ENCODE peak calls at places on chromosomes 1 and 21, in six cellular contexts. One of them, this sample, is unnamed.

GRCh38 chr1:201215531-201216357 is 25.1 kb downstream of the IGFN1 start:
- DNase-seq in psoas muscle: no peak
- DNase-seq in body of pancreas: no peak
- DNase-seq in left ventricle myocardium inferior: no peak
- DNase-seq in heart left ventricle: no peak
- DNase-seq in PC-3: no peak
- DNase-seq in this sample: peak; percentile 66

GRCh38 chr21:28283652-28284490 is 708.8 kb downstream of the LTN1 start:
- DNase-seq in psoas muscle: no peak
- DNase-seq in PC-3: peak; percentile 34
- DNase-seq in heart left ventricle: no peak
- DNase-seq in left ventricle myocardium inferior: no peak
- DNase-seq in body of pancreas: no peak
- DNase-seq in this sample: no peak

GRCh38 chr1:151213560-151213959 is 15.2 kb downstream of the PIP5K1A start:
- DNase-seq in body of pancreas: no peak
- DNase-seq in heart left ventricle: no peak
- DNase-seq in PC-3: no peak
- DNase-seq in psoas muscle: no peak
- DNase-seq in left ventricle myocardium inferior: no peak
- DNase-seq in this sample: no peak

GRCh38 chr1:33966346-33967141 is 102.7 kb downstream of the HMGB4 start:
- DNase-seq in heart left ventricle: no peak
- DNase-seq in PC-3: no peak
- DNase-seq in psoas muscle: peak; percentile 20
- DNase-seq in body of pancreas: peak; percentile 27
- DNase-seq in left ventricle myocardium inferior: no peak
- DNase-seq in this sample: no peak

GRCh38 chr1:175633801-175634200 is 109.6 kb downstream of the TNR start:
- DNase-seq in heart left ventricle: no peak
- DNase-seq in left ventricle myocardium inferior: no peak
- DNase-seq in body of pancreas: no peak
- DNase-seq in psoas muscle: no peak
- DNase-seq in PC-3: no peak
- DNase-seq in this sample: no peak

GRCh38 chr1:162921311-162921710 is 60.3 kb upstream of the CCDC190 start:
- DNase-seq in body of pancreas: no peak
- DNase-seq in psoas muscle: no peak
- DNase-seq in heart left ventricle: no peak
- DNase-seq in PC-3: no peak
- DNase-seq in left ventricle myocardium inferior: no peak
- DNase-seq in this sample: no peak

GRCh38 chr1:38213720-38214367 is 167.3 kb upstream of the POU3F1 start:
- DNase-seq in PC-3: no peak
- DNase-seq in left ventricle myocardium inferior: no peak
- DNase-seq in psoas muscle: no peak
- DNase-seq in heart left ventricle: no peak
- DNase-seq in body of pancreas: no peak
- DNase-seq in this sample: no peak

GRCh38 chr21:45834821-45835293 is 146.7 kb upstream of the COL6A1 start:
- DNase-seq in left ventricle myocardium inferior: no peak
- DNase-seq in heart left ventricle: no peak
- DNase-seq in PC-3: no peak
- DNase-seq in psoas muscle: no peak
- DNase-seq in body of pancreas: no peak
- DNase-seq in this sample: no peak

GRCh38 chr1:171999756-172000155 is 158.5 kb downstream of the DNM3 start:
- DNase-seq in heart left ventricle: no peak
- DNase-seq in PC-3: no peak
- DNase-seq in body of pancreas: no peak
- DNase-seq in left ventricle myocardium inferior: no peak
- DNase-seq in psoas muscle: no peak
- DNase-seq in this sample: no peak

GRCh38 chr1:45221716-45222115 is 15.3 kb upstream of the ZSWIM5 start:
- DNase-seq in heart left ventricle: no peak
- DNase-seq in PC-3: peak; percentile 57
- DNase-seq in body of pancreas: no peak
- DNase-seq in left ventricle myocardium inferior: no peak
- DNase-seq in psoas muscle: no peak
- DNase-seq in this sample: no peak

GRCh38 chr1:230868736-230869385 is 540 bp upstream of the C1orf198 start:
- DNase-seq in heart left ventricle: peak; percentile 74
- DNase-seq in PC-3: peak; percentile 65
- DNase-seq in body of pancreas: peak; percentile 79
- DNase-seq in left ventricle myocardium inferior: peak; percentile 57
- DNase-seq in psoas muscle: peak; percentile 64
- DNase-seq in this sample: peak; percentile 84

GRCh38 chr1:216461466-216461865 is 38.2 kb upstream of the USH2A start:
- DNase-seq in left ventricle myocardium inferior: no peak
- DNase-seq in PC-3: no peak
- DNase-seq in heart left ventricle: no peak
- DNase-seq in psoas muscle: no peak
- DNase-seq in body of pancreas: no peak
- DNase-seq in this sample: no peak

GRCh38 chr1:1157426-1157913 is 16.2 kb upstream of the TTLL10 start:
- DNase-seq in left ventricle myocardium inferior: peak; percentile 90
- DNase-seq in psoas muscle: peak; percentile 83
- DNase-seq in heart left ventricle: peak; percentile 94
- DNase-seq in body of pancreas: peak; percentile 87
- DNase-seq in PC-3: peak; percentile 92
- DNase-seq in this sample: peak; percentile 87

GRCh38 chr1:228405979-228406265 is 713 bp downstream of the TRIM11 start:
- DNase-seq in PC-3: no peak
- DNase-seq in left ventricle myocardium inferior: no peak
- DNase-seq in heart left ventricle: no peak
- DNase-seq in body of pancreas: no peak
- DNase-seq in psoas muscle: no peak
- DNase-seq in this sample: no peak

GRCh38 chr1:117821782-117822447 is 107.5 kb downstream of the GDAP2 start:
- DNase-seq in body of pancreas: peak; percentile 51
- DNase-seq in PC-3: peak; percentile 97
- DNase-seq in psoas muscle: no peak
- DNase-seq in heart left ventricle: peak; percentile 52
- DNase-seq in left ventricle myocardium inferior: no peak
- DNase-seq in this sample: no peak

GRCh38 chr1:226635456-226635941 is 86.9 kb downstream of the STUM start:
- DNase-seq in PC-3: peak; percentile 96
- DNase-seq in heart left ventricle: no peak
- DNase-seq in left ventricle myocardium inferior: no peak
- DNase-seq in psoas muscle: no peak
- DNase-seq in body of pancreas: no peak
- DNase-seq in this sample: peak; percentile 17

GRCh38 chr1:12144236-12144635 is 22.6 kb upstream of the TNFRSF1B start:
- DNase-seq in body of pancreas: no peak
- DNase-seq in PC-3: no peak
- DNase-seq in heart left ventricle: no peak
- DNase-seq in psoas muscle: no peak
- DNase-seq in left ventricle myocardium inferior: no peak
- DNase-seq in this sample: no peak

GRCh38 chr21:36408568-36408967 is 23.4 kb downstream of the CHAF1B start:
- DNase-seq in heart left ventricle: no peak
- DNase-seq in PC-3: no peak
- DNase-seq in body of pancreas: no peak
- DNase-seq in left ventricle myocardium inferior: no peak
- DNase-seq in psoas muscle: no peak
- DNase-seq in this sample: no peak

GRCh38 chr1:5501206-5501980 is 490.8 kb downstream of the NPHP4 start:
- DNase-seq in heart left ventricle: no peak
- DNase-seq in psoas muscle: no peak
- DNase-seq in PC-3: no peak
- DNase-seq in left ventricle myocardium inferior: no peak
- DNase-seq in body of pancreas: no peak
- DNase-seq in this sample: no peak

GRCh38 chr1:17485280-17485679 is 45.8 kb upstream of the RCC2 start:
- DNase-seq in PC-3: peak; percentile 50
- DNase-seq in psoas muscle: no peak
- DNase-seq in left ventricle myocardium inferior: no peak
- DNase-seq in body of pancreas: no peak
- DNase-seq in heart left ventricle: no peak
- DNase-seq in this sample: no peak

GRCh38 chr1:183106746-183107145 is 79.3 kb upstream of the LAMC2 start:
- DNase-seq in heart left ventricle: no peak
- DNase-seq in psoas muscle: no peak
- DNase-seq in left ventricle myocardium inferior: no peak
- DNase-seq in body of pancreas: no peak
- DNase-seq in PC-3: no peak
- DNase-seq in this sample: no peak

GRCh38 chr1:8142955-8143629 is 117.0 kb upstream of the ERRFI1 start:
- DNase-seq in body of pancreas: no peak
- DNase-seq in psoas muscle: no peak
- DNase-seq in PC-3: no peak
- DNase-seq in left ventricle myocardium inferior: no peak
- DNase-seq in heart left ventricle: no peak
- DNase-seq in this sample: no peak

GRCh38 chr1:231844986-231845502 is 218.5 kb downstream of the DISC1 start:
- DNase-seq in PC-3: peak; percentile 80
- DNase-seq in body of pancreas: no peak
- DNase-seq in psoas muscle: no peak
- DNase-seq in left ventricle myocardium inferior: no peak
- DNase-seq in heart left ventricle: no peak
- DNase-seq in this sample: no peak

GRCh38 chr21:44443291-44443890 is 11.9 kb upstream of the LRRC3 start:
- DNase-seq in PC-3: no peak
- DNase-seq in left ventricle myocardium inferior: peak; percentile 4
- DNase-seq in body of pancreas: no peak
- DNase-seq in heart left ventricle: no peak
- DNase-seq in psoas muscle: no peak
- DNase-seq in this sample: no peak

GRCh38 chr1:42849944-42850343 is 3.5 kb downstream of the ZNF691 start:
- DNase-seq in left ventricle myocardium inferior: no peak
- DNase-seq in heart left ventricle: no peak
- DNase-seq in body of pancreas: no peak
- DNase-seq in psoas muscle: no peak
- DNase-seq in PC-3: no peak
- DNase-seq in this sample: no peak

DNA sequence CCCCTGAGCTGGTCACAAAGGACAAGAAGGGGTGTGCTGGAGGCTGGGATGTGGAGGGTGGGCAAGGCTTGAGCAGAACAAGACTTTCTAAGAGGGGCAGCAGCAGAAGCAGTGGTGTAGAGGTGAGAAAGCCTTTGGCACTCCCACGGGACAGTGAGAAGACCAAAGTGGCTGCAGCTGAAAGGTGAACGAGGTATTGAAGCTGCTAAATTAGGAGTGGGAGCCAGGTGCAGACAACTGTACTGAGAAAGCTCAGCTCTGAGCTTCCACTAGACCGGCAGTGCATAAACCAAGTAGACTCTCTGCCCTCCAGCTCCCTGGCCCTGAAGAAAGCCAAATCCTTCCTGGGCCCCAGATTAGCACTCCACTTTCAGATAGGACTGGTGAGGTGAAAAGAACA is 93.0 kb downstream of the VWA5B1 start:
- DNase-seq in body of pancreas: no peak
- DNase-seq in left ventricle myocardium inferior: no peak
- DNase-seq in psoas muscle: no peak
- DNase-seq in heart left ventricle: no peak
- DNase-seq in PC-3: no peak
- DNase-seq in this sample: peak; percentile 12
- TF ChIP-seq CTCF in body of pancreas: no peak
- TF ChIP-seq CTCF in left ventricle myocardium inferior: no peak
- TF ChIP-seq CTCF in psoas muscle: no peak
- TF ChIP-seq CTCF in heart left ventricle: no peak
- TF ChIP-seq CTCF in PC-3: no peak
- TF ChIP-seq CTCF in this sample: no peak

DNA sequence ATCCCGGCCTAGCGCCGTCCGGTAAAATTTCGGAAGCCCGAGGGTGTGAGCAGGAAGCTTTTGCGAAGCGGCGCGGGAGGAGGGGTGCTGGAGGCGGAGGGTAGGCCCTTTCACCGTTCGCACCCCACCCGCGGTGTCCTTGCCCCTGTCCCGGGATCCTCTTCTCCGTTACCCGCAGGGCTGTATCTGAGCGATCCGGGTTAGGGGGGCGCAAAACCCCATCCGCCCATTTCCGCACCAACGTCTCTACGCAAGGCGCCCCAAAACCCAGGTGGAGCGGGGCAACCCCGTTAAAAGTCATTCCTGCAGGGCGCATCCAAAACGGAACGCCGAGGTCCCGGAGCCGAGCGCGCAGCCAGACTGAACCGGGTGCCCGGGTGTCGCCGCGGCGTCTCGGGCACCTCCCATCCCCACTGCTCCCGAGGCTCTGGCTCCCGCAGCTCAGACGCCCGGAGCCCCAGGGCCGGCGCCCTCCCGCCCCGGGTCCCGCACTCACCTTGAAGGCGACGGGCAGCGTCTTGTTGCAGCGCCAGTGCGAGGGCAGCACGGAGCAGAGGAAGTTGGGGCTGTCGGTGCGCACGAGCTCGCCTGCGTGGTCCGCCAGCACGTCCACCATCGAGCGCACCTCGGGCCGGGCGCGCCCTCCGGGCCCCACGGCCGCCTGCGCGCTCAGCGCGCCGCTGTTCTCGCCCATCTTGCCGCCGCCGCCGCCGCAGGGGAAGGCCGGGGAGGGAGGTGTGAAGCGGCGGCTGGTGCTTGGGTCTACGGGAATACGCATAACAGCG is 793 bp downstream of the RUNX3 start:
- DNase-seq in heart left ventricle: no peak
- DNase-seq in psoas muscle: no peak
- DNase-seq in left ventricle myocardium inferior: no peak
- DNase-seq in PC-3: peak; percentile 13
- DNase-seq in body of pancreas: no peak
- DNase-seq in this sample: no peak
- H3K4me1 ChIP-seq in heart left ventricle: peaks cover 24% of the 10 kb centered on the region
- H3K4me1 ChIP-seq in psoas muscle: peaks cover 10% of the 10 kb centered on the region
- H3K4me1 ChIP-seq in left ventricle myocardium inferior: peaks cover 48% of the 10 kb centered on the region
- H3K4me1 ChIP-seq in PC-3: no peaks in the 10 kb centered on the region
- H3K4me1 ChIP-seq in body of pancreas: peaks cover 45% of the 10 kb centered on the region
- H3K4me1 ChIP-seq in this sample: peaks cover 33% of the 10 kb centered on the region

GRCh38 chr1:56816909-56817308 is 2.3 kb downstream of the FYB2 start:
- DNase-seq in PC-3: no peak
- DNase-seq in body of pancreas: no peak
- DNase-seq in left ventricle myocardium inferior: no peak
- DNase-seq in heart left ventricle: no peak
- DNase-seq in psoas muscle: no peak
- DNase-seq in this sample: no peak
- H3K4me3 ChIP-seq in PC-3: no peak overlapping the region
- H3K4me3 ChIP-seq in body of pancreas: no peak overlapping the region
- H3K4me3 ChIP-seq in left ventricle myocardium inferior: peak overlapping the region; percentile 59
- H3K4me3 ChIP-seq in heart left ventricle: peak overlapping the region; percentile 33
- H3K4me3 ChIP-seq in psoas muscle: peak overlapping the region; percentile 13
- H3K4me3 ChIP-seq in this sample: no peak overlapping the region

DNA sequence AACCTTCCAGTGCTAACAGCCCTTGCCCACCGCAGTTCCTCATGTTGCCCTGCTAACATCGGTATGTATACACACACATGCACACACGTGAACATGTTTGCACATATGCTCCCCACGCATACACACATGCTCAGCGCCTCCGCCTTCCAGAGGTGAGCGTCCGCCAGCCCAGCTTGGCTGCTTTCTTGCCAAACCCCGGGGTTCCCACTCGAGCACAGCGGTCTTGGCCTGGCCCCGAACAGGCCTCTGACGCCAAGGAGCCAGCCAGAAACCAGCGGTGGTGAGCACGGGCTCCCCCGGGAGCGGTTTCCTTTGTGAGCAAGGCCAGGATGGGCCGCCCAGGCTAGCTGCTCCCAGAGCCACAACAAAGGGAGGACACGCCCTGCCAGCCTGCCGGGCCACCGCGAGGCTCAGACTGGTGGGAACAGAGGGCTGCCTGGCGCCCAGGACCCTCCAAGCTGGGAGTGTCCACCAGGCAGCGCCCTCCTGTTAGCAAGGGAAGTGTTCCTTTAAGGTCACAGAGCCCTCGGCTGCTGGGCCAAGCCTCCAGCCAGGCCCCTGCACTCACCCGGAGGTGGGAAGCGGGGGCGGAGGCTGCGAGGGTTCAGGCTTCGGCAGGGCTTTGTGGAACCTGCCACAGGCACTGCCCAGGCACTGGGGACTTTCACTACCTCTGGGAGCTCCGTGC is 65.4 kb downstream of the ALPL start:
- DNase-seq in heart left ventricle: peak; percentile 88
- DNase-seq in PC-3: no peak
- DNase-seq in left ventricle myocardium inferior: peak; percentile 77
- DNase-seq in psoas muscle: peak; percentile 65
- DNase-seq in body of pancreas: no peak
- DNase-seq in this sample: no peak
- TF ChIP-seq CTCF in heart left ventricle: no peak
- TF ChIP-seq CTCF in PC-3: no peak
- TF ChIP-seq CTCF in left ventricle myocardium inferior: peak; percentile 37
- TF ChIP-seq CTCF in psoas muscle: no peak
- TF ChIP-seq CTCF in body of pancreas: no peak
- TF ChIP-seq CTCF in this sample: no peak

This sample was measured in tibial artery.